ENCODE peak calls at places on chromosomes 11 and 22, in five cellular contexts. One of them, this sample, is unnamed.

GRCh38 chr11:64369440-64370135 is 10.6 kb downstream of the RPS6KA4 start:
- DNase-seq in WTC11: no peak
- DNase-seq in HCT116: no peak
- DNase-seq in HepG2: no peak
- DNase-seq in GM12878: no peak
- DNase-seq in this sample: no peak

GRCh38 chr11:117199061-117199915 is at the start of gene TAGLN:
- DNase-seq in HCT116: no peak
- DNase-seq in HepG2: peak
- DNase-seq in GM12878: no peak
- DNase-seq in WTC11: peak
- DNase-seq in this sample: no peak

GRCh38 chr11:94028436-94028835 is 7.3 kb downstream of the HEPHL1 start:
- DNase-seq in HepG2: no peak
- DNase-seq in HCT116: no peak
- DNase-seq in GM12878: no peak
- DNase-seq in WTC11: no peak
- DNase-seq in this sample: no peak

GRCh38 chr11:5476184-5476819 is 12.2 kb upstream of the OR52D1 start:
- DNase-seq in GM12878: no peak
- DNase-seq in WTC11: peak
- DNase-seq in HepG2: peak
- DNase-seq in HCT116: peak
- DNase-seq in this sample: peak

GRCh38 chr11:2355000-2355644 is 22.0 kb upstream of the CD81 start:
- DNase-seq in WTC11: no peak
- DNase-seq in GM12878: no peak
- DNase-seq in HepG2: no peak
- DNase-seq in HCT116: no peak
- DNase-seq in this sample: no peak

GRCh38 chr11:39630365-39630764 is 1829.1 kb downstream of the LRRC4C start:
- DNase-seq in HepG2: no peak
- DNase-seq in HCT116: no peak
- DNase-seq in GM12878: no peak
- DNase-seq in WTC11: no peak
- DNase-seq in this sample: no peak

GRCh38 chr22:40178417-40179409 is 988 bp downstream of the TNRC6B start:
- DNase-seq in HCT116: no peak
- DNase-seq in WTC11: no peak
- DNase-seq in HepG2: peak
- DNase-seq in GM12878: no peak
- DNase-seq in this sample: no peak

GRCh38 chr22:17960695-17961442 is 63.5 kb downstream of the MICAL3 start:
- DNase-seq in WTC11: no peak
- DNase-seq in GM12878: no peak
- DNase-seq in HCT116: no peak
- DNase-seq in HepG2: no peak
- DNase-seq in this sample: no peak

GRCh38 chr11:116512841-116513240 is 259.9 kb downstream of the BUD13 start:
- DNase-seq in GM12878: no peak
- DNase-seq in HepG2: no peak
- DNase-seq in HCT116: no peak
- DNase-seq in WTC11: no peak
- DNase-seq in this sample: no peak

GRCh38 chr11:33633251-33634003 is 67.2 kb downstream of the C11orf91 start:
- DNase-seq in WTC11: no peak
- DNase-seq in GM12878: no peak
- DNase-seq in HepG2: peak
- DNase-seq in HCT116: peak
- DNase-seq in this sample: no peak

GRCh38 chr22:35275580-35275979 is 18.3 kb downstream of the HMGXB4 start:
- DNase-seq in HCT116: no peak
- DNase-seq in HepG2: no peak
- DNase-seq in GM12878: no peak
- DNase-seq in WTC11: no peak
- DNase-seq in this sample: no peak

GRCh38 chr11:10450451-10451398 is 4.3 kb upstream of the AMPD3 start:
- DNase-seq in HepG2: peak
- DNase-seq in GM12878: no peak
- DNase-seq in HCT116: peak
- DNase-seq in WTC11: peak
- DNase-seq in this sample: no peak

GRCh38 chr22:45096256-45096907 is 67.3 kb upstream of the NUP50 start:
- DNase-seq in WTC11: peak
- DNase-seq in GM12878: no peak
- DNase-seq in HepG2: peak
- DNase-seq in HCT116: peak
- DNase-seq in this sample: peak

GRCh38 chr11:1234054-1234720 is 11.3 kb downstream of the MUC5B start:
- DNase-seq in HCT116: no peak
- DNase-seq in HepG2: no peak
- DNase-seq in GM12878: no peak
- DNase-seq in WTC11: no peak
- DNase-seq in this sample: no peak

GRCh38 chr11:83350187-83350586 is 64.0 kb upstream of the CCDC90B start:
- DNase-seq in HepG2: no peak
- DNase-seq in WTC11: no peak
- DNase-seq in GM12878: no peak
- DNase-seq in HCT116: no peak
- DNase-seq in this sample: no peak

GRCh38 chr11:75815345-75815983 is 454 bp downstream of the UVRAG start:
- DNase-seq in GM12878: no peak
- DNase-seq in HepG2: no peak
- DNase-seq in HCT116: no peak
- DNase-seq in WTC11: peak
- DNase-seq in this sample: peak

GRCh38 chr11:8043756-8044155 is 37.3 kb upstream of the TUB start:
- DNase-seq in HCT116: no peak
- DNase-seq in HepG2: no peak
- DNase-seq in GM12878: no peak
- DNase-seq in WTC11: no peak
- DNase-seq in this sample: no peak

GRCh38 chr11:132171031-132171430 is 800.6 kb downstream of the NTM start:
- DNase-seq in HCT116: no peak
- DNase-seq in GM12878: no peak
- DNase-seq in HepG2: no peak
- DNase-seq in WTC11: no peak
- DNase-seq in this sample: no peak

GRCh38 chr11:103652013-103652412 is 384.4 kb upstream of the DDI1 start:
- DNase-seq in WTC11: no peak
- DNase-seq in GM12878: no peak
- DNase-seq in HCT116: no peak
- DNase-seq in HepG2: no peak
- DNase-seq in this sample: no peak

GRCh38 chr11:1150769-1151365 is 6.9 kb upstream of the MUC5AC start:
- DNase-seq in HCT116: no peak
- DNase-seq in WTC11: no peak
- DNase-seq in HepG2: no peak
- DNase-seq in GM12878: no peak
- DNase-seq in this sample: no peak

GRCh38 chr11:67465190-67465522 is 3.9 kb downstream of the TMEM134 start:
- DNase-seq in GM12878: no peak
- DNase-seq in WTC11: no peak
- DNase-seq in HCT116: no peak
- DNase-seq in HepG2: peak
- DNase-seq in this sample: no peak

GRCh38 chr22:27139935-27140493 is 482.6 kb downstream of the MIAT start:
- DNase-seq in HepG2: no peak
- DNase-seq in WTC11: no peak
- DNase-seq in HCT116: no peak
- DNase-seq in GM12878: no peak
- DNase-seq in this sample: no peak

GRCh38 chr11:108403072-108403471 is 64.3 kb downstream of the C11orf65 start:
- DNase-seq in HCT116: no peak
- DNase-seq in GM12878: no peak
- DNase-seq in HepG2: no peak
- DNase-seq in WTC11: no peak
- DNase-seq in this sample: no peak

GRCh38 chr11:26700536-26701235 is 21.2 kb downstream of the SLC5A12 start:
- DNase-seq in HepG2: no peak
- DNase-seq in GM12878: no peak
- DNase-seq in HCT116: no peak
- DNase-seq in WTC11: no peak
- DNase-seq in this sample: no peak

GRCh38 chr11:26696330-26696729 is 25.5 kb downstream of the SLC5A12 start:
- DNase-seq in GM12878: no peak
- DNase-seq in HepG2: no peak
- DNase-seq in HCT116: no peak
- DNase-seq in WTC11: no peak
- DNase-seq in this sample: no peak

GRCh38 chr11:26703792-26704191 is 18.1 kb downstream of the SLC5A12 start:
- DNase-seq in WTC11: no peak
- DNase-seq in HCT116: no peak
- DNase-seq in GM12878: no peak
- DNase-seq in HepG2: no peak
- DNase-seq in this sample: no peak

GRCh38 chr11:26698224-26698623 is 23.6 kb downstream of the SLC5A12 start:
- DNase-seq in HCT116: no peak
- DNase-seq in WTC11: no peak
- DNase-seq in GM12878: no peak
- DNase-seq in HepG2: no peak
- DNase-seq in this sample: no peak
- TF ChIP-seq SP1 in HCT116: no peak
- TF ChIP-seq SP1 in WTC11: no peak
- TF ChIP-seq SP1 in GM12878: no peak
- TF ChIP-seq SP1 in HepG2: no peak
- TF ChIP-seq SP1 in this sample: no peak

DNA sequence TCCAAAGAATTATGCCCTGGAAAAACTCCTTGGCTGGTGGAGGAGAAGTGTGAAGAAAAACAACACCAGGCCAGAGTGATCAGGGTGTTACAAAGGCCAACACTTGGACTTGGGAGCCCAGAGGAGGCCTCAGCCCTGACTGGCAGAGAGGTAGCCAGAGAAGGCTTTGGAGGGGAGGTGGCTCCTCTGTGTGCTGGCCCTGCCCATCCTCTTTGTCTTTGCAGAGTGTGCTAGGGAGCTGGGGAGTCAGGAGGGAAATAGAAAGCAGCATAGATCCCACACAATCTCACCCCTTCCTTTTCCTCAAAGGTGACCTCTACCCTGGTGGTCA is 12.0 kb upstream of the P2RY6 start:
- DNase-seq in GM12878: no peak
- DNase-seq in WTC11: no peak
- DNase-seq in HCT116: no peak
- DNase-seq in HepG2: no peak
- DNase-seq in this sample: no peak
- TF ChIP-seq SP1 in GM12878: no peak
- TF ChIP-seq SP1 in WTC11: no peak
- TF ChIP-seq SP1 in HCT116: no peak
- TF ChIP-seq SP1 in HepG2: no peak
- TF ChIP-seq SP1 in this sample: no peak

GRCh38 chr22:42511401-42511891 is 8.2 kb downstream of the RRP7A start:
- DNase-seq in WTC11: no peak
- DNase-seq in HepG2: no peak
- DNase-seq in HCT116: no peak
- DNase-seq in GM12878: no peak
- DNase-seq in this sample: no peak
- TF ChIP-seq SP1 in WTC11: no peak
- TF ChIP-seq SP1 in HepG2: no peak
- TF ChIP-seq SP1 in HCT116: no peak
- TF ChIP-seq SP1 in GM12878: no peak
- TF ChIP-seq SP1 in this sample: no peak

GRCh38 chr22:36328635-36329216 is 59.0 kb downstream of the MYH9 start:
- DNase-seq in HepG2: no peak
- DNase-seq in GM12878: peak
- DNase-seq in HCT116: no peak
- DNase-seq in WTC11: no peak
- DNase-seq in this sample: no peak

GRCh38 chr22:36329217-36330078 is 58.3 kb downstream of the MYH9 start:
- DNase-seq in HCT116: peak
- DNase-seq in HepG2: peak
- DNase-seq in WTC11: peak
- DNase-seq in GM12878: no peak
- DNase-seq in this sample: no peak

GRCh38 chr22:36331306-36331911 is 56.4 kb downstream of the MYH9 start:
- DNase-seq in GM12878: peak
- DNase-seq in HCT116: peak
- DNase-seq in HepG2: peak
- DNase-seq in WTC11: peak
- DNase-seq in this sample: peak

GRCh38 chr22:36330655-36331305 is 57.0 kb downstream of the MYH9 start:
- DNase-seq in GM12878: no peak
- DNase-seq in HepG2: no peak
- DNase-seq in WTC11: no peak
- DNase-seq in HCT116: no peak
- DNase-seq in this sample: no peak

GRCh38 chr22:36330127-36330526 is 57.6 kb downstream of the MYH9 start:
- DNase-seq in GM12878: no peak
- DNase-seq in WTC11: no peak
- DNase-seq in HCT116: no peak
- DNase-seq in HepG2: no peak
- DNase-seq in this sample: no peak
- TF ChIP-seq SP1 in GM12878: no peak
- TF ChIP-seq SP1 in WTC11: no peak
- TF ChIP-seq SP1 in HCT116: no peak
- TF ChIP-seq SP1 in HepG2: no peak
- TF ChIP-seq SP1 in this sample: no peak

DNA sequence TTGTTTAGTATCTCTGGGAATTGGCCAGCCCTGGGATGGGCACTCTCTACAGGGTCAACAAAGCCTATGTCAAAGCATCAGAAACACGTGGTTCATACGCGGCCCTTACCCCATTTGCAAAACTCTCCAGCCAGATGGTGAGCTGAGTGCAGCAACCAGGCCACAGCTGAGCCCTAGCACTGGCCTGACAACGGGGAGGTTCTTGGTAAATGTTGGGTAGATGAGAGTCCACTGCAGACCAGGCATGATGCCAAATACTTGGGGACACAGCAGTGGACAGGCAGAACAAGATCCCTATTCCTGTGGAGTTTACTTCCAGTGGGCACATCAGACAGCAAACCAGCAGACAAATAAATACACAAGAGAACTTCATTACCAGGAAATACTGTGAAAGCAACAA is 172.1 kb upstream of the SYT13 start:
- DNase-seq in HCT116: no peak
- DNase-seq in HepG2: no peak
- DNase-seq in WTC11: no peak
- DNase-seq in GM12878: no peak
- DNase-seq in this sample: no peak
- TF ChIP-seq SP1 in HCT116: no peak
- TF ChIP-seq SP1 in HepG2: no peak
- TF ChIP-seq SP1 in WTC11: no peak
- TF ChIP-seq SP1 in GM12878: no peak
- TF ChIP-seq SP1 in this sample: no peak

GRCh38 chr22:44042822-44043221 is 18.7 kb downstream of the PARVB start:
- DNase-seq in HepG2: no peak
- DNase-seq in HCT116: no peak
- DNase-seq in GM12878: no peak
- DNase-seq in WTC11: no peak
- DNase-seq in this sample: no peak
- TF ChIP-seq SP1 in HepG2: no peak
- TF ChIP-seq SP1 in HCT116: no peak
- TF ChIP-seq SP1 in GM12878: no peak
- TF ChIP-seq SP1 in WTC11: no peak
- TF ChIP-seq SP1 in this sample: no peak

GRCh38 chr22:46538816-46539163 is 1.4 kb upstream of the CELSR1 start:
- DNase-seq in GM12878: no peak
- DNase-seq in HCT116: no peak
- DNase-seq in HepG2: no peak
- DNase-seq in WTC11: no peak
- DNase-seq in this sample: no peak
- TF ChIP-seq SP1 in GM12878: no peak
- TF ChIP-seq SP1 in HCT116: no peak
- TF ChIP-seq SP1 in HepG2: no peak
- TF ChIP-seq SP1 in WTC11: no peak
- TF ChIP-seq SP1 in this sample: no peak